ENCODE peak calls at places on chromosome 17, in seven cellular contexts. O, G, J, I, E, A and H are unnamed samples.

GRCh38 chr17:79777844-79778503 is at the start of gene CBX2:
- DNase-seq in A (peak; percentile 92), E (peak; percentile 81), O (peak; percentile 34), J (peak; percentile 91), G (peak; percentile 70), I (peak; percentile 84), H (peak; percentile 77)

GRCh38 chr17:63347475-63347874 is 98.6 kb downstream of the CYB561 start:
- DNase-seq in E (no peak), G (no peak), J (no peak), A (no peak), I (no peak), O (no peak), H (no peak)

GRCh38 chr17:40331743-40332641 is 23.0 kb downstream of the RARA start:
- DNase-seq in G (no peak), I (no peak), A (no peak), J (peak; percentile 64), O (no peak), E (peak; percentile 63), H (peak; percentile 92)

GRCh38 chr17:76805319-76805718 is 62.9 kb upstream of the MGAT5B start:
- DNase-seq in A (no peak), J (peak; percentile 62), G (no peak), E (no peak), O (peak; percentile 16), I (no peak), H (no peak)

GRCh38 chr17:17774009-17774881 is 62.5 kb downstream of the SREBF1 start:
- DNase-seq in O (no peak), J (peak; percentile 62), G (no peak), I (no peak), E (peak; percentile 85), A (no peak), H (peak; percentile 80)

GRCh38 chr17:49200423-49201083 is 9.8 kb downstream of the GNGT2 start:
- DNase-seq in O (no peak), J (no peak), I (no peak), E (no peak), A (no peak), G (no peak), H (no peak)

GRCh38 chr17:11981862-11982261 is 15.4 kb downstream of the ZNF18 start:
- DNase-seq in O (no peak), G (no peak), J (no peak), I (no peak), E (no peak), A (no peak), H (no peak)

GRCh38 chr17:73658821-73659220 is 14.6 kb upstream of the SDK2 start:
- DNase-seq in O (no peak), E (peak; percentile 40), J (no peak), G (no peak), A (no peak), I (no peak), H (no peak)

GRCh38 chr17:33778505-33779398 is 476.3 kb upstream of the CCL2 start:
- DNase-seq in G (peak; percentile 9), A (peak; percentile 50), J (peak; percentile 70), O (peak; percentile 44), I (peak; percentile 58), E (peak; percentile 30), H (peak; percentile 28)

GRCh38 chr17:65346166-65346565 is 209.0 kb downstream of the RGS9 start:
- DNase-seq in I (no peak), G (no peak), O (peak; percentile 14), E (no peak), A (no peak), J (peak; percentile 6), H (no peak)

GRCh38 chr17:14300628-14301278 is at the start of gene HS3ST3B1:
- DNase-seq in J (peak; percentile 99), O (peak; percentile 100), I (peak; percentile 99), G (peak; percentile 99), E (peak; percentile 98), A (peak; percentile 97), H (peak; percentile 97)

GRCh38 chr17:48563385-48563838 is 14.7 kb downstream of the HOXB4 start:
- DNase-seq in J (no peak), A (no peak), I (no peak), E (no peak), G (no peak), O (no peak), H (no peak)

GRCh38 chr17:51427259-51428255 is 167.2 kb downstream of the UTP18 start:
- DNase-seq in J (no peak), A (peak; percentile 14), I (peak; percentile 58), E (no peak), O (no peak), G (peak; percentile 86), H (no peak)

GRCh38 chr17:27579897-27580321 is 51.1 kb upstream of the LGALS9 start:
- DNase-seq in O (no peak), I (no peak), A (no peak), E (no peak), G (no peak), J (no peak), H (no peak)

GRCh38 chr17:80596760-80597608 is 52.3 kb downstream of the RPTOR start:
- DNase-seq in A (no peak), I (no peak), J (peak; percentile 47), E (no peak), G (no peak), O (no peak), H (no peak)

GRCh38 chr17:55332296-55333041 is 67.7 kb downstream of the HLF start:
- DNase-seq in I (no peak), G (no peak), E (no peak), A (no peak), J (no peak), O (no peak), H (no peak)

GRCh38 chr17:80455328-80455710 is 21.1 kb downstream of the NPTX1 start:
- DNase-seq in O (peak; percentile 38), I (no peak), J (peak; percentile 70), G (no peak), A (no peak), E (no peak), H (peak; percentile 48)

GRCh38 chr17:46082293-46082692 is 83.2 kb downstream of the STH start:
- DNase-seq in I (no peak), A (no peak), E (no peak), O (no peak), J (no peak), G (peak; percentile 8), H (no peak)

GRCh38 chr17:63946440-63947363 is 14.6 kb upstream of the CD79B start:
- DNase-seq in J (peak; percentile 52), E (peak; percentile 57), G (peak; percentile 52), O (peak; percentile 4), I (peak; percentile 59), A (peak; percentile 47), H (peak; percentile 51)

GRCh38 chr17:45990836-45991235 is 8.2 kb upstream of the STH start:
- DNase-seq in A (no peak), E (no peak), G (no peak), O (no peak), J (no peak), I (no peak), H (no peak)

GRCh38 chr17:6648181-6648580 is 3.2 kb downstream of the MED31 start:
- DNase-seq in J (peak; percentile 45), A (peak; percentile 27), I (no peak), E (no peak), O (no peak), G (no peak), H (no peak)

GRCh38 chr17:50274142-50274944 is at the start of gene TMEM92:
- DNase-seq in A (peak; percentile 65), E (peak; percentile 91), O (no peak), I (peak; percentile 19), J (peak; percentile 45), G (no peak), H (peak; percentile 89)

GRCh38 chr17:42676424-42677011 is at the start of gene PLEKHH3:
- DNase-seq in G (no peak), E (no peak), O (no peak), A (peak; percentile 43), I (peak; percentile 46), J (no peak), H (no peak)

GRCh38 chr17:32310927-32311568 is 30.9 kb downstream of the C17orf75 start:
- DNase-seq in O (no peak), I (no peak), J (peak; percentile 45), G (no peak), E (no peak), A (peak; percentile 49), H (no peak)

DNA sequence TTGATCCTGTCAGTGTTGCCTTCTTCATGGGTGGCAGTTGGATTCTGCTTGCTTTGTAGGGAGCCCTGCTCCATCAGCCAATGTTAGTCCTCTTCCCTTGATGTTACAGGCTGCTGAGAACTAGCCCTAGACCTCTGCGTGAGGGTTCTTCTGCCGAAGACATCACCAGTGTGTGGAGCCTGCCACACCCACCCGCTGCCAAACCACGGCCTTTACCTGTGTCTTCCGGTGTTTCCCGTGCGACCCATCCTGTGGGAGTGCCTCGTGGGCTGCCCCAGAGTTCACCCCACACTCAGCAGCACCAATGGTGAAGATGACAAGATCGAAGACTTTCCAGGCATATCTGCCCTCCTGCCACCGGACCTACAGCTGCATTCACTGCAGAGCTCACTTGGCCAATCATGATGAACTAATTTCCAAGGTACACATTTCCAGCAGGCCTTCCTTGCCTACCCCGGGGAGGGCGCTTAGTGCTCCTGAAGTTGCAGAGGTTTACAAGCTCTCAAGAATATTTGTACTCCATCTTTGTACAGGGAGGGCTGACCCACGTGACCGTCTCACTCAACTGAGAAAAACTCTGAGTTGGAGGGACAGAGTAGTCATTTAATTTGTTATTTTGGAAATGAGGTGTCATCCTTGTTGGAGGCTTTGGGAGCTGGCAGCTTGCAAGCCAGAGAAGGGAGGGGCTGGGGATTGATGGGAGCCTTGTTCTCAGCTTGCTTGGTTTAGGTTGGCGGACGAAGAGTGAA is 21.8 kb downstream of the YPEL2 start:
- DNase-seq in G (no peak), A (no peak), J (no peak), I (no peak), O (no peak), E (no peak), H (no peak)
- H3K27ac ChIP-seq in G (no peak overlapping the region), A (no peak overlapping the region), J (no peak overlapping the region), I (no peak overlapping the region), O (no peak overlapping the region), E (no peak overlapping the region), H (no peak overlapping the region)

DNA sequence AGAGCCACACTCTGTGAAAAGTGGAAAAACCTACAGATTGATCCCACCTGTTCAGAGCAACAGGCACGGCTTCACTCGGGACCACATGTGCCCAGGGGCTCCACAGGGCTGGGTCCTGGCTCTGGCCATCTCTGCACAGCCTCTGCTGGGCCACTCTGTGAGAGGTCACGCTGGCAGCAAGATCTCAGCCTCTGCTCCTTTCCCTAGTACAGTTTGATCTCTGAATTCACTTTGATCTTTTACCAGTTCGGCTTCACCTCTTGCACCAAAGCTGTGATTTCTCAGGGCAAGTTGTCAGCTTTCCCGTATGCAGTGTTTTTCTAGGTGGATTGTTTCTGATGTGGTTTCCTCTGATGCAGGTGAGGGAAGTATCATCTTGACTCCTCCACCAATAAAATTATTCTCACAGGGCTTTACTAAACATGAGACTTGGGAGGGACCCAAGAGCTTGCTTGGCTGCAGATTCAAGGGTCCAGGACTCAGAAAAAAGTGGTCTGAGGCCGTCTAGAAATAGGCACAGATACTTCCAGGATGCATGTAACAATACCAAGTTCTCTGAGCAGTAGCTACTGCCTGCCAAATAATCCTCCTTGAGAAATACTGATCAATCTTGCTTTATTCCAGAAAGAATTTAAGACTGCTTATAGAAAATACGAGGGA is 24.0 kb upstream of the ALDH3A1 start:
- DNase-seq in A (no peak), O (no peak), G (peak; percentile 92), E (no peak), J (no peak), I (no peak), H (no peak)
- H3K27ac ChIP-seq in A (no peak overlapping the region), O (no peak overlapping the region), G (peak overlapping the region; percentile 70), E (no peak overlapping the region), J (no peak overlapping the region), I (no peak overlapping the region), H (no peak overlapping the region)

GRCh38 chr17:60525347-60525623 is 757 bp downstream of the APPBP2 start:
- DNase-seq in I (no peak), A (no peak), J (peak; percentile 53), G (no peak), O (no peak), E (peak; percentile 44), H (no peak)
- H3K27ac ChIP-seq in I (peak overlapping the region; percentile 88), A (peak overlapping the region; percentile 99), J (peak overlapping the region; percentile 97), G (peak overlapping the region; percentile 99), O (peak overlapping the region; percentile 99), E (peak overlapping the region; percentile 96), H (peak overlapping the region; percentile 99)

GRCh38 chr17:82814834-82815233 is 25.0 kb downstream of the ZNF750 start:
- DNase-seq in G (no peak), E (no peak), O (no peak), J (no peak), I (no peak), A (no peak), H (no peak)
- H3K27ac ChIP-seq in G (no peak overlapping the region), E (no peak overlapping the region), O (no peak overlapping the region), J (no peak overlapping the region), I (no peak overlapping the region), A (no peak overlapping the region), H (no peak overlapping the region)